ENCODE peak calls at places on chromosome 15, in eight cellular contexts. E, C, Z, L, D, Y, S and X are unnamed samples.

GRCh38 chr15:77499087-77499765 is 78.5 kb downstream of the HMG20A start:
- DNase-seq in E (no peak), Z (no peak), L (no peak), S (no peak), D (no peak), Y (no peak), C (no peak), X (no peak)

GRCh38 chr15:68594533-68595259 is 15.9 kb downstream of the CORO2B start:
- DNase-seq in D (no peak), S (peak; percentile 10), C (no peak), L (no peak), Y (no peak), Z (no peak), E (no peak), X (no peak)

GRCh38 chr15:91896656-91897055 is 43.1 kb downstream of the SLCO3A1 start:
- DNase-seq in C (no peak), S (no peak), D (no peak), Y (no peak), L (no peak), Z (no peak), E (no peak), X (no peak)

GRCh38 chr15:62994975-62995730 is 47.4 kb upstream of the TPM1 start:
- DNase-seq in C (no peak), D (no peak), S (no peak), L (no peak), Y (no peak), Z (no peak), E (no peak), X (no peak)

GRCh38 chr15:68100194-68100593 is 46.1 kb downstream of the PIAS1 start:
- DNase-seq in Y (no peak), Z (no peak), C (no peak), E (no peak), L (no peak), S (no peak), D (no peak), X (no peak)

GRCh38 chr15:85473455-85473854 is 93.1 kb downstream of the AKAP13 start:
- DNase-seq in D (no peak), Z (no peak), E (no peak), C (no peak), Y (no peak), L (no peak), S (no peak), X (no peak)

GRCh38 chr15:39127925-39128617 is 452.8 kb upstream of the THBS1 start:
- DNase-seq in Y (no peak), E (peak; percentile 32), D (no peak), L (no peak), Z (no peak), C (no peak), S (no peak), X (no peak)

GRCh38 chr15:52503788-52504496 is 24.7 kb downstream of the MYO5A start:
- DNase-seq in S (no peak), D (no peak), L (no peak), Y (no peak), C (no peak), Z (no peak), E (no peak), X (no peak)

GRCh38 chr15:67998599-67999122 is 55.5 kb upstream of the PIAS1 start:
- DNase-seq in E (no peak), Y (no peak), S (no peak), L (no peak), Z (no peak), D (no peak), C (no peak), X (peak; percentile 32)

GRCh38 chr15:85671156-85671555 is 123.6 kb downstream of the KLHL25 start:
- DNase-seq in C (no peak), L (no peak), E (no peak), D (no peak), Y (no peak), S (no peak), Z (no peak), X (peak; percentile 59)

GRCh38 chr15:77784361-77785292 is 151.9 kb upstream of the LINGO1 start:
- DNase-seq in E (peak; percentile 75), S (no peak), L (no peak), D (no peak), C (no peak), Y (no peak), Z (no peak), X (no peak)

GRCh38 chr15:88300018-88300549 is 43.5 kb upstream of the NTRK3 start:
- DNase-seq in E (no peak), D (no peak), S (no peak), C (no peak), Y (no peak), Z (no peak), L (no peak), X (no peak)

GRCh38 chr15:69509131-69509530 is 56.5 kb downstream of the RPLP1 start:
- DNase-seq in C (no peak), Z (no peak), E (no peak), Y (no peak), L (no peak), D (no peak), S (no peak), X (no peak)

GRCh38 chr15:99605490-99605931 is 39.7 kb downstream of the MEF2A start:
- DNase-seq in Y (no peak), D (no peak), C (no peak), E (no peak), S (no peak), Z (no peak), L (no peak), X (no peak)

GRCh38 chr15:95086543-95087252 is 855.3 kb downstream of the MCTP2 start:
- DNase-seq in D (no peak), Y (no peak), S (no peak), E (no peak), C (no peak), Z (no peak), L (no peak), X (no peak)
- H3K27ac ChIP-seq in D (no peak overlapping the region), Y (no peak overlapping the region), S (no peak overlapping the region), E (no peak overlapping the region), C (peak overlapping the region; percentile 74), Z (no peak overlapping the region), L (no peak overlapping the region), X (no peak overlapping the region)

GRCh38 chr15:45496658-45497057 is 25.9 kb downstream of the SLC30A4 start:
- DNase-seq in C (no peak), Y (no peak), L (no peak), E (no peak), S (no peak), Z (no peak), D (no peak), X (no peak)
- H3K27ac ChIP-seq in C (no peak overlapping the region), Y (no peak overlapping the region), L (no peak overlapping the region), E (no peak overlapping the region), S (no peak overlapping the region), Z (no peak overlapping the region), D (no peak overlapping the region), X (no peak overlapping the region)

GRCh38 chr15:25901841-25902610 is 38.9 kb upstream of the ATP10A start:
- DNase-seq in L (no peak), Z (no peak), E (no peak), S (no peak), C (no peak), D (no peak), Y (no peak), X (no peak)

GRCh38 chr15:25905140-25905539 is 42.0 kb upstream of the ATP10A start:
- DNase-seq in S (peak; percentile 63), C (no peak), Z (no peak), D (peak; percentile 72), Y (no peak), E (no peak), L (no peak), X (no peak)

GRCh38 chr15:25900901-25901300 is 37.8 kb upstream of the ATP10A start:
- DNase-seq in Z (no peak), Y (no peak), D (no peak), C (no peak), E (no peak), L (no peak), S (peak; percentile 47), X (no peak)

GRCh38 chr15:25900426-25900825 is 37.3 kb upstream of the ATP10A start:
- DNase-seq in D (no peak), Z (no peak), E (no peak), L (no peak), Y (no peak), C (no peak), S (no peak), X (no peak)

DNA sequence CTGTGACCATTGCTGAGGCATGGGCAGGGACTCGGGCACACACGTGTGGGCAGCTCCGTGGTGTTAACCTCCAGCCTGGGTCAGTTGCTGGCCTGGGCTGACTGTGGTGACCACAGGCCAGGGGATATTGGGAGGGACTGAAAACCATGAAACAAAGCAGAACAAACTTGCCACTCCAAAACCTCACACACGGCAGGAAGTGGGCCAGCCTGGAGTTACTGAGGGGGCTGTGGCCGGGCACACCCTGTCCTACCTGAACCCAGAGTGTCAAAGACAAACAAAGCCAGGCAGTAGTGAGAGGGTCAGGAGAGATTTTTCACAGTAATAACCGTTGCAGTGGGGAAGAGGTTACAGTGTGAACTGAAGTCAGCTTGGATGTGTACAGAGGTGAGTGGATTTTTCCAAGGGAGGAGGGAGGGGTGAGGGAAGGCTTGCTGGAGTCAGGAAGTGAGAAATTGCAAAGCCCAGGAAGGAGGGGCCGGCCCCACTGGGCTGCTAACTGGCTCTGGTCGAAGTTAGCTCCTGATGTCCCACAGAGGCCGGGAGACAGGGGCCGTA is 40.0 kb upstream of the ATP10A start:
- DNase-seq in Z (no peak), S (peak; percentile 53), E (no peak), Y (no peak), L (no peak), D (peak; percentile 77), C (no peak), X (no peak)
- H3K27ac ChIP-seq in Z (no peak overlapping the region), S (no peak overlapping the region), E (no peak overlapping the region), Y (no peak overlapping the region), L (no peak overlapping the region), D (peak overlapping the region; percentile 19), C (no peak overlapping the region), X (no peak overlapping the region)

GRCh38 chr15:57857871-57858270 is 151.4 kb downstream of the POLR2M start:
- DNase-seq in Y (no peak), E (no peak), C (no peak), D (no peak), L (no peak), Z (no peak), S (no peak), X (no peak)

GRCh38 chr15:57861805-57862586 is 155.5 kb downstream of the POLR2M start:
- DNase-seq in E (peak; percentile 25), L (no peak), D (no peak), S (no peak), C (no peak), Y (no peak), Z (no peak), X (no peak)

GRCh38 chr15:57862761-57863160 is 156.2 kb downstream of the POLR2M start:
- DNase-seq in L (no peak), S (no peak), Y (no peak), E (no peak), C (no peak), D (no peak), Z (no peak), X (no peak)

GRCh38 chr15:57861039-57861638 is 154.6 kb downstream of the POLR2M start:
- DNase-seq in D (no peak), E (peak; percentile 46), S (no peak), Z (peak; percentile 56), L (no peak), C (no peak), Y (no peak), X (peak; percentile 62)

DNA sequence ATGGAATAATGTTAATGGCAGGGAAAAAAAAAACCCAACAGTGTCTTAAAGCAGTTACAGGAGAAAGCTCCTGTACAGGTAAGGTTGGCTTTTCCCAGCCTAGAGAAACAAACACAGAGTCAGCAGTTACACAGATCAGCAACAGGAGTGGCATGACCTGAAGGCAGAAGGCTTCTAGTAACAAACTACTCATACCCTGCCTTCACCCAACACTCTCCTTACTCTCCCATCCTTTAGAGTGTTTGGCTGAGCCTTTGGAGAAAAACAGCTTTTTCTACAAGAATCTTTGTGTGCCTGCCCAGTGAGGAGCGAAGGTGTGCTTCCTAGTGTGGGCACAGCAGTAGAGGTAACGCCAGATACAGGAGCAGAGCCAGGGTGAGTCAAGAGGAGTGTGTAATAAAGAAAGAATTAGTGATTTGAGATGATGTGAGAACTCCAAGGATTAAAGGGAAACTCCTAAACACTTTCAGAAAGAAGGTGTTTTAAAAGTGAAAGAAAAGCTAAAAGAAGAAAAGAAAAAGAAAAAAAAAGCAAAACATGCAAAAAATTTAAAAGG is 152.7 kb downstream of the POLR2M start:
- DNase-seq in C (no peak), S (no peak), Y (no peak), L (no peak), E (no peak), Z (no peak), D (no peak), X (no peak)
- H3K27ac ChIP-seq in C (no peak overlapping the region), S (no peak overlapping the region), Y (no peak overlapping the region), L (no peak overlapping the region), E (no peak overlapping the region), Z (no peak overlapping the region), D (no peak overlapping the region), X (no peak overlapping the region)